ENCODE peak calls at places on chromosome 7, in five cellular contexts. P is HCT116, O is SK-N-SH, E is HepG2, X is K562. K is an unnamed sample.

GRCh38 chr7:135343361-135343760 is 109.7 kb downstream of the STRA8 start:
- DNase-seq in X (no peak), E (no peak), O (no peak), P (no peak), K (no peak)

GRCh38 chr7:156307193-156307592 is 333.4 kb upstream of the RNF32 start:
- DNase-seq in X (no peak), P (no peak), O (no peak), E (no peak), K (no peak)

GRCh38 chr7:94056796-94057207 is 52.6 kb upstream of the BET1 start:
- DNase-seq in E (no peak), O (no peak), P (no peak), X (no peak), K (no peak)

GRCh38 chr7:101542527-101543241 is 86.4 kb downstream of the MYL10 start:
- DNase-seq in O (peak; percentile 85), P (peak; percentile 33), X (peak; percentile 81), E (peak; percentile 53), K (peak; percentile 64)

GRCh38 chr7:111059826-111060225 is 31.1 kb upstream of the LRRN3 start:
- DNase-seq in X (no peak), O (no peak), E (no peak), P (no peak), K (no peak)

GRCh38 chr7:30846378-30846777 is 65.3 kb upstream of the AQP1 start:
- DNase-seq in X (no peak), E (no peak), P (no peak), O (no peak), K (peak; percentile 26)

GRCh38 chr7:16921151-16921550 is 39.4 kb upstream of the AGR3 start:
- DNase-seq in O (no peak), X (no peak), E (no peak), P (no peak), K (no peak)

GRCh38 chr7:42014625-42015412 is 222.2 kb downstream of the GLI3 start:
- DNase-seq in X (peak; percentile 66), O (peak; percentile 38), P (peak; percentile 44), E (peak; percentile 29), K (peak; percentile 37)

DNA sequence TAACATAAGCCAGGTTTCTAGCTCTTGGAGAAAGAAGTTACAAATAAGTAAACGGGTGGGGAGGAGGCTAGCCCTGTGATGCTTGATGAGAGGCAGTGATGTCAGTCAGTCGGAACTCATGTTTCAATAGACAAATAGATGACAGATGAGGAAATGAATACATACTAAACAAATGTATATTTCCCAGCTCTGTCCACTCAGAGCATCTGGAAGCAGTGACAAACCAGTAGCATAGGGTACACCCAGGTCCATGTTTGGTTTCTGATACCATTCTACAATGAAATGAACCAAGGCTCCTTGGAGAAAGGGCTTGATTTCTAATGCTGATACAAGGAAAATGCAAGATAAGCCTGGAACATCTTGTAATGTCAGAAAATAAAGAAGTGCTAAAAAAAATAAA is 30.6 kb downstream of the PODXL start:
- DNase-seq in X (no peak), O (no peak), P (no peak), E (no peak), K (peak; percentile 52)
- TF ChIP-seq JUND in X (no peak), O (no peak), P (no peak), E (no peak), K (no peak)

DNA sequence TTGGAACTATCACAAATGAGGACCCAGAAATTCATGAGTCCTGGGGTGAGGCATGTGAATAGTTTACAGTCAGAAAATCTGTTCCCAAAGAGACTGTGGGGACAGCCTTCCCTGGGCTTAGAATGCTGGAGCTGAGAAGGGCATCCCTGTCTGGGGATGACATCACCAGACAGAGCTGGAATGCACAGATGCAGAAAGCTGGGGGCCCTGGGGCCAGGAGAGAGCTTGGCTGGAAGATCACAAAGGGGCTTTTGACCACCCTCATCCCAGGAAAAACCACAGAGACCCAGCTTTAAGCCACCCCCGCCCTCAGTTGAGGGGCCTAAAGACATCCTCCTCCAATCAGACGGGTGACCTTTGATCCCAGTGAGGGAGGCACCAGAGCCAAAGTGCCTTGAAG is 264.5 kb downstream of the PLXNA4 start:
- DNase-seq in X (no peak), O (no peak), P (no peak), E (no peak), K (no peak)
- TF ChIP-seq JUND in X (no peak), O (no peak), P (no peak), E (no peak), K (no peak)

GRCh38 chr7:137951700-137952099 is 50.2 kb downstream of the CREB3L2 start:
- DNase-seq in P (no peak), E (no peak), O (no peak), X (no peak), K (no peak)

GRCh38 chr7:137953043-137953691 is 48.7 kb downstream of the CREB3L2 start:
- DNase-seq in P (no peak), O (no peak), E (no peak), X (no peak), K (no peak)

GRCh38 chr7:137954614-137955013 is 47.3 kb downstream of the CREB3L2 start:
- DNase-seq in O (no peak), E (no peak), P (no peak), X (no peak), K (no peak)

GRCh38 chr7:137952406-137952805 is 49.5 kb downstream of the CREB3L2 start:
- DNase-seq in O (no peak), P (no peak), X (no peak), E (no peak), K (no peak)

DNA sequence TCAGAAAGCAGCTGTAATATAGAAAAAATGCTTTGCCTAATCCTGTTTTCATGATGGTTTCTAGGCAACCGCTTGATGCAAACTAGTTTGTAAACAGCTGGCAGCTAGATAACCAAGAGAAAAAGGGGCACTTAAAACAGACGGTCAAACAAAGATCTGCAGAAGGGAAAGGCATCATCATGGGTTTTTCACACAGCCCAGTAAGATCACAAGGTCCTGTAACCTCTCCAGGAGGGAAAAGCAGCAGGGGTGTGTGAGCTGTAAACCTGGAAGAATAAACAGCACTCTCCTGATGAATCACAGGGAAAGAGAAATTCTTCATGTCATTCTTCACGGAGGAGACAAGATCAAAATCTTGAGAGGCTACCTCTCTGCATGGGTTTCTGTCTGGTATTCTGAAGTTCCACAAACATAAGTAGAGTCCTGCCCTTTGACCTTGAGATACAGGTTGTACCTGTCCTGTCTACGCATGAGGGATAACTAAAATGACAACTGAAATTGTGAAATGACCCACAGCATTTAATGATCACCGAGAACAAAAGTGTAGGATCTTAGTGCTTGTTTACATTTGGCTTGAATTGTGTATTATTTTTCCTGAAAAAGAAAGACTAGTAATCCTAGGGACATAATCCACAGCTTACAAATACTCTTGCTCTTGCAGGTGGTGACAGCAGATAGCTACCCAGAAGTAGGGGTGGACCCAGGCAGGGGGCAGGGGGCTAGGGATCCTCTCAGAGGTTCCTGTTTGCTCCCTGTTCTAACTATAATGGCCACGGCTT is 48.0 kb downstream of the CREB3L2 start:
- DNase-seq in E (no peak), P (peak; percentile 27), X (no peak), O (no peak), K (no peak)
- TF ChIP-seq JUND in E (no peak), P (no peak), X (peak; percentile 10), O (peak; percentile 44), K (no peak)

GRCh38 chr7:104650991-104651680 is 322.7 kb downstream of the LHFPL3 start:
- DNase-seq in P (no peak), E (no peak), O (peak; percentile 44), X (no peak), K (no peak)
- TF ChIP-seq JUND in P (no peak), E (no peak), O (no peak), X (no peak), K (no peak)

GRCh38 chr7:128837521-128837921 is 7.3 kb downstream of the FLNC start:
- DNase-seq in O (no peak), X (no peak), E (no peak), P (no peak), K (no peak)
- TF ChIP-seq JUND in O (no peak), X (no peak), E (no peak), P (no peak), K (no peak)

GRCh38 chr7:157497367-157497743 is 160.6 kb downstream of the DNAJB6 start:
- DNase-seq in O (no peak), X (no peak), P (no peak), E (no peak), K (no peak)
- TF ChIP-seq JUND in O (no peak), X (no peak), P (no peak), E (no peak), K (no peak)

GRCh38 chr7:39978252-39978934 is 28.3 kb downstream of the CDK13 start:
- DNase-seq in X (no peak), O (peak; percentile 24), P (no peak), E (no peak), K (no peak)

GRCh38 chr7:39985398-39985918 is 35.4 kb downstream of the CDK13 start:
- DNase-seq in O (no peak), P (no peak), X (no peak), E (no peak), K (no peak)

DNA sequence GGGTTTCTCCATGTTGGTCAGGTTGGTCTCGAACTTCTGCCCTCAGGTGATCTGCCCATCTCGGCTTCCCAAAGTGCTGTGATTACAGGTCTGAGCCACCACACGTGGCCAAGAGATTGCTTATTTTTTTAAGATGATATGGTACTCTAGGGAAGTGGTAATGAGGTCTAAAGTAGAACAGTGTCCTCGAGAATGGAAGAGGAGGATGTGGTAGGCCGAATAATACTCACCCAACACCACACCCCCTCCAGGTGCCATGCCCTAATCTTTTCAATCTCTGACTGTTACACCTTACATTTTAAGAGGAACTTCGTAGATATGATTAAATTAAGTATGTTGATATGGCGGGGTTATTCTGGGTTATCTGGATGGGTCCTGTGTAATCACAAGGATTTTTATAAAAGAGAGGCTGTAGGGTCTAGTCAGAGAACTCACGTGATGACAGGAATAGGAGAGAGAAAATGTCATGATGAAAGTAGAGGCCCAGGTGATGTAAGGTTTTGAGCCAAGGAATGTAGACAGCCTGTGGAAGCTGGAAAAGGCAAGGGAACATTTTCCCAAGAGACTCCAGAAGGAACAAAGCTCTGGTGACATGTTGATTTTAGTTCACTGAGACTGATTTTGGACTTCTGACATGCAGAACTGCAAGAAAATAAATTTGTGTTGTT is 29.5 kb downstream of the CDK13 start:
- DNase-seq in X (no peak), E (no peak), O (no peak), P (no peak), K (no peak)
- TF ChIP-seq JUND in X (no peak), E (no peak), O (no peak), P (no peak), K (no peak)

GRCh38 chr7:77244222-77244934 is 44.8 kb upstream of the FGL2 start:
- DNase-seq in E (no peak), P (no peak), O (no peak), X (no peak), K (no peak)

GRCh38 chr7:77248154-77248553 is 48.5 kb upstream of the FGL2 start:
- DNase-seq in O (no peak), P (no peak), X (no peak), E (no peak), K (no peak)

GRCh38 chr7:77246031-77246430 is 46.4 kb upstream of the FGL2 start:
- DNase-seq in O (no peak), X (no peak), P (no peak), E (peak; percentile 19), K (no peak)

GRCh38 chr7:77245015-77245755 is 45.6 kb upstream of the FGL2 start:
- DNase-seq in E (peak; percentile 54), O (no peak), P (no peak), X (no peak), K (no peak)

GRCh38 chr7:77247206-77247850 is 47.7 kb upstream of the FGL2 start:
- DNase-seq in E (peak; percentile 77), P (peak; percentile 71), X (peak; percentile 82), O (peak; percentile 72), K (peak; percentile 41)
- TF ChIP-seq JUND in E (no peak), P (no peak), X (no peak), O (no peak), K (no peak)